ENCODE peak calls at places on chromosomes 6 and 20, in eight cellular contexts. T is NB4, K is lower leg skin, Q is HCT116, O is ovary, E is tibial nerve, A is transverse colon, X is spleen. R is an unnamed sample.

GRCh38 chr6:10437891-10438290 is 23.0 kb upstream of the TFAP2A start:
- DNase-seq in T (no peak), K (no peak), Q (no peak), O (no peak), E (no peak), A (no peak), X (no peak), R (no peak)

GRCh38 chr20:41631826-41632225 is 13.6 kb upstream of the CHD6 start:
- DNase-seq in T (no peak), K (no peak), Q (no peak), O (no peak), E (no peak), A (no peak), X (no peak), R (peak)

GRCh38 chr6:43627008-43627825 is 1.8 kb downstream of the GTPBP2 start:
- DNase-seq in T (peak), K (peak), Q (peak), O (peak), E (peak), A (peak), X (no peak), R (peak)

GRCh38 chr6:135102191-135102590 is 47.6 kb upstream of the HBS1L start:
- DNase-seq in T (no peak), K (no peak), Q (no peak), O (no peak), E (no peak), A (no peak), X (no peak), R (no peak)

GRCh38 chr6:144338951-144339681 is 54.0 kb downstream of the UTRN start:
- DNase-seq in T (peak), K (no peak), Q (no peak), O (no peak), E (no peak), A (no peak), X (no peak), R (no peak)

GRCh38 chr20:53839423-53840176 is 230.8 kb downstream of the BCAS1 start:
- DNase-seq in T (peak), K (no peak), Q (no peak), O (no peak), E (no peak), A (peak), X (peak), R (peak)

GRCh38 chr6:27867941-27868705 is 44.1 kb downstream of the OR2B2 start:
- DNase-seq in T (peak), K (no peak), Q (no peak), O (no peak), E (no peak), A (no peak), X (no peak), R (no peak)

GRCh38 chr6:4346659-4347333 is 211.4 kb upstream of the ECI2 start:
- DNase-seq in T (no peak), K (peak), Q (no peak), O (no peak), E (no peak), A (no peak), X (no peak), R (no peak)

GRCh38 chr6:106972500-106972899 is 2.0 kb downstream of the CD24 start:
- DNase-seq in T (no peak), K (no peak), Q (no peak), O (no peak), E (no peak), A (no peak), X (no peak), R (peak)

GRCh38 chr6:108157972-108158441 is 7.8 kb upstream of the NR2E1 start:
- DNase-seq in T (no peak), K (no peak), Q (no peak), O (no peak), E (no peak), A (no peak), X (no peak), R (no peak)

GRCh38 chr6:111779031-111779430 is 94.2 kb downstream of the FYN start:
- DNase-seq in T (no peak), K (no peak), Q (no peak), O (no peak), E (no peak), A (no peak), X (no peak), R (no peak)

GRCh38 chr6:71387179-71387578 is 98.6 kb downstream of the OGFRL1 start:
- DNase-seq in T (no peak), K (no peak), Q (no peak), O (no peak), E (no peak), A (no peak), X (no peak), R (no peak)

GRCh38 chr6:132333639-132334516 is 67.4 kb downstream of the MOXD1 start:
- DNase-seq in T (no peak), K (no peak), Q (peak), O (no peak), E (no peak), A (peak), X (no peak), R (peak)

GRCh38 chr20:42775866-42776265 is 413.8 kb downstream of the PTPRT start:
- DNase-seq in T (no peak), K (no peak), Q (no peak), O (no peak), E (no peak), A (no peak), X (no peak), R (no peak)

GRCh38 chr20:33859751-33860150 is 48.6 kb downstream of the CHMP4B start:
- DNase-seq in T (no peak), K (no peak), Q (no peak), O (no peak), E (no peak), A (no peak), X (no peak), R (no peak)

GRCh38 chr6:52284131-52284459 is 447 bp downstream of the MCM3 start:
- DNase-seq in T (peak), K (no peak), Q (no peak), O (no peak), E (no peak), A (peak), X (no peak), R (peak)

GRCh38 chr6:164185342-164185920 is 770.9 kb downstream of the QKI start:
- DNase-seq in T (no peak), K (no peak), Q (no peak), O (no peak), E (no peak), A (no peak), X (no peak), R (no peak)

GRCh38 chr6:119484598-119484997 is 135.0 kb upstream of the MAN1A1 start:
- DNase-seq in T (no peak), K (no peak), Q (peak), O (no peak), E (no peak), A (no peak), X (no peak), R (peak)

GRCh38 chr6:110295451-110296145 is 62.6 kb downstream of the METTL24 start:
- DNase-seq in T (no peak), K (no peak), Q (no peak), O (no peak), E (no peak), A (no peak), X (no peak), R (no peak)

GRCh38 chr6:24140572-24140971 is 14.6 kb downstream of the NRSN1 start:
- DNase-seq in T (no peak), K (no peak), Q (no peak), O (no peak), E (no peak), A (no peak), X (no peak), R (no peak)

GRCh38 chr6:4125933-4126864 is 9.2 kb downstream of the ECI2 start:
- DNase-seq in T (peak), K (no peak), Q (peak), O (no peak), E (no peak), A (no peak), X (no peak), R (peak)

GRCh38 chr6:92690997-92691599 is 728.3 kb downstream of the EPHA7 start:
- DNase-seq in T (no peak), K (no peak), Q (no peak), O (no peak), E (no peak), A (no peak), X (no peak), R (no peak)

GRCh38 chr20:31707994-31708744 is 14.5 kb downstream of the BCL2L1 start:
- DNase-seq in T (no peak), K (peak), Q (no peak), O (no peak), E (no peak), A (peak), X (peak), R (peak)

GRCh38 chr20:10225439-10226080 is 6.9 kb downstream of the SNAP25 start:
- DNase-seq in T (peak), K (no peak), Q (no peak), O (no peak), E (no peak), A (no peak), X (no peak), R (no peak)

GRCh38 chr6:147903931-147904330 is 395.4 kb downstream of the SAMD5 start:
- DNase-seq in T (no peak), K (no peak), Q (no peak), O (no peak), E (no peak), A (no peak), X (no peak), R (no peak)

GRCh38 chr20:25058051-25058796 is at the start of gene ACSS1:
- DNase-seq in T (peak), K (peak), Q (no peak), O (peak), E (peak), A (peak), X (peak), R (peak)
- TF ChIP-seq POLR2A in T (no peak), K (no peak), Q (no peak), O (no peak), E (peak), A (peak), X (no peak), R (peak)

GRCh38 chr6:34289137-34289536 is 40.3 kb upstream of the SMIM29 start:
- DNase-seq in T (no peak), K (no peak), Q (no peak), O (no peak), E (no peak), A (no peak), X (no peak), R (no peak)
- H3K4me3 ChIP-seq in T (no peak), K (no peak), Q (no peak), O (no peak), E (no peak), A (no peak), X (no peak), R (no peak)

DNA sequence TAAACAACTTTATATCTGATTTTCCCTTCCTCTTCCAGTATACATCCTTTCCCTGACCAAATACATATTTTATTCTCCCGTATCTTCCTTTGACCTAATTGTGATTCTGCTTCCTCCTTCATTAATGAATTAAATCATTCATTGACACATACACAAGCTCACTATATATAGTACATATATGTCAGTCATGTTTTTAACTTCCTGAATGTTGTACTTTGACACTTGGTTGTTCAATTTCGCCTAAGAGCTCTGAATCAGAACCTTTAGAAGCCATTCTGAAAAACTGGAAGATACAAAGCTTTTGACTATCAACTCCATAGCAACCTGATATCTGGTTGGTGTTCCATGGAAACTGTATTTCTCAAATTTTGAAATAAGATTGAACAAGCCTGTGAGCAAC is 27.3 kb upstream of the HFE start:
- DNase-seq in T (no peak), K (no peak), Q (no peak), O (no peak), E (no peak), A (no peak), X (no peak), R (no peak)
- TF ChIP-seq POLR2A in T (no peak), K (no peak), Q (no peak), O (no peak), E (no peak), A (no peak), X (no peak), R (no peak)

DNA sequence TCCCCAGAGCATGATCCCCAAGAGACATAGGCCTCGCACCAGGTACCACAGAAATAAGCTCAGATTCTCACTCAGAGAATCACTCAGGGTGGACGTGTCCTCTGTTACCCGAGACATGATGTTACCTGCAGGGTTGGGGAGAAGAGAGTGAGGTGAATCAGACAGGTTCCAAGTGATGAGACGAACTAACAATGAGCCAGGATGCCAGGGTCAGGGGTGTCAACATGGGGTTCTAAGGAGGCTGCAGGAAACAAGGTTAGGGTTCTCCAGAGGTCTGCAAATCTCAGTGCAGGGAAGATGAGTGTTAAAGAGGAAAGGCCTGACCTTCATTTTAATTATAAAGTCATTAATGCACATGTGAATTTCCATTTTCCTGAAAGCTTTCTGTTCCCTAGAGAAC is 2.5 kb downstream of the TAP1 start:
- DNase-seq in T (no peak), K (no peak), Q (no peak), O (no peak), E (no peak), A (no peak), X (no peak), R (no peak)
- H3K4me3 ChIP-seq in T (no peak), K (no peak), Q (no peak), O (no peak), E (no peak), A (no peak), X (peak), R (no peak)